ENCODE peak calls at places on chromosomes 12 and 14, in four cellular contexts. R, S, J and G are unnamed samples.

GRCh38 chr12:51183816-51184215 is 10.9 kb upstream of the TFCP2 start:
- DNase-seq in J (no peak), R (peak), S (no peak), G (no peak)

GRCh38 chr14:78848234-78848820 is 678.2 kb downstream of the NRXN3 start:
- DNase-seq in J (peak), R (no peak), S (peak), G (no peak)

GRCh38 chr14:89308232-89308959 is 108.6 kb downstream of the FOXN3 start:
- DNase-seq in J (no peak), R (no peak), S (no peak), G (no peak)

GRCh38 chr14:22627506-22628263 is 16.5 kb downstream of the OR6J1 start:
- DNase-seq in S (no peak), R (no peak), J (no peak), G (no peak)

GRCh38 chr14:88384653-88385205 is 728 bp upstream of the SPATA7 start:
- DNase-seq in S (no peak), J (no peak), R (no peak), G (no peak)

GRCh38 chr12:127964717-127965116 is 302.3 kb upstream of the TMEM132C start:
- DNase-seq in R (no peak), S (no peak), J (no peak), G (no peak)

GRCh38 chr14:75523771-75524171 is 1.5 kb downstream of the BATF start:
- DNase-seq in J (no peak), R (no peak), S (no peak), G (no peak)

GRCh38 chr12:27534060-27534764 is 10.2 kb downstream of the PPFIBP1 start:
- DNase-seq in R (no peak), J (no peak), S (no peak), G (no peak)

GRCh38 chr12:31370645-31371620 is 45.0 kb upstream of the SINHCAF start:
- DNase-seq in J (no peak), S (no peak), R (no peak), G (no peak)

GRCh38 chr12:8722286-8722685 is 24.5 kb downstream of the RIMKLB start:
- DNase-seq in S (no peak), J (no peak), R (no peak), G (no peak)

GRCh38 chr14:74401504-74402241 is 24.3 kb downstream of the SYNDIG1L start:
- DNase-seq in S (no peak), R (peak), J (peak), G (no peak)

GRCh38 chr14:67420102-67420739 is 8.3 kb upstream of the PLEK2 start:
- DNase-seq in R (peak), J (peak), S (no peak), G (no peak)

GRCh38 chr12:27429606-27430005 is 16.9 kb upstream of the SMCO2 start:
- DNase-seq in R (no peak), S (no peak), J (no peak), G (no peak)

GRCh38 chr12:82366182-82366581 is 7.9 kb downstream of the METTL25 start:
- DNase-seq in S (no peak), J (no peak), R (no peak), G (no peak)

GRCh38 chr12:12357697-12358476 is 1.0 kb downstream of the BORCS5 start:
- DNase-seq in J (peak), S (no peak), R (no peak), G (no peak)

GRCh38 chr14:81464253-81465001 is 64.3 kb upstream of the STON2 start:
- DNase-seq in R (no peak), J (peak), S (peak), G (no peak)

GRCh38 chr12:85866929-85867776 is 6.9 kb upstream of the NTS start:
- DNase-seq in S (peak), J (peak), R (no peak), G (peak)
- TF ChIP-seq CTCF in S (peak), J (peak), R (peak), G (peak)

GRCh38 chr12:108457734-108458361 is 57.2 kb upstream of the FICD start:
- DNase-seq in J (no peak), R (no peak), S (no peak), G (no peak)
- TF ChIP-seq CTCF in J (no peak), R (no peak), S (no peak), G (no peak)

DNA sequence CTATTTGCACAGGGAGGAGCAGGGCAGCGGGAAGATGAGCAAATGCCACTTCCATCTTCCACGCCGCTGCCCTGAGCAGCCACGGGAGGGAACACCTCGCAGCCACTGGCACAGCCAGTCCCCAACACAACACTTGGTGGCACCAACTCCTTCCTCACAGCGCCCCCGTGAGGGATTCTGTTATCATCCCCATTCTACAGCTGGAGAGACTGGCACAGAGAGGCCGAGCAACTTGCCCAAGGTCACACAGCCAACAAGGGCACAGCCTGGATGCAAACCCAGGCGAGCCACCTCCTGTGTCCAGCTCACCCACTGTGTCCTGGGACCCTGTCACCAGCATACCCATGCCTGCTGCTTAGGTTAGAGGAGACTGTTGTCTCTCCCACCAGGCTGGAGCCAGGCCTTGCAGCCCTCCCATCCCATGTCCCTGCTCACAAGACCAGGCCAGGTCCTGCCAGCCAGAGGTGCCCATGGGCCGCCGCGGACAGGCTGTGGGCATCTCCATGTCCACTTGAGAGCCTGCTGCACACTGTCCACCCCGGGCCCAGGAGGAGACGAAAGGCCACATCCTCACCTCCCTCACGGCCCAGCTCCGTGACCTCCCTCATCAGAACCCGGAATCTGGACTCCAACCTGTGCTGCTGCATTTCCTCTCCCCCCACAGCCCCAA is 57.0 kb downstream of the NCOR2 start:
- DNase-seq in R (peak), J (no peak), S (no peak), G (no peak)
- TF ChIP-seq CTCF in R (peak), J (no peak), S (peak), G (no peak)

DNA sequence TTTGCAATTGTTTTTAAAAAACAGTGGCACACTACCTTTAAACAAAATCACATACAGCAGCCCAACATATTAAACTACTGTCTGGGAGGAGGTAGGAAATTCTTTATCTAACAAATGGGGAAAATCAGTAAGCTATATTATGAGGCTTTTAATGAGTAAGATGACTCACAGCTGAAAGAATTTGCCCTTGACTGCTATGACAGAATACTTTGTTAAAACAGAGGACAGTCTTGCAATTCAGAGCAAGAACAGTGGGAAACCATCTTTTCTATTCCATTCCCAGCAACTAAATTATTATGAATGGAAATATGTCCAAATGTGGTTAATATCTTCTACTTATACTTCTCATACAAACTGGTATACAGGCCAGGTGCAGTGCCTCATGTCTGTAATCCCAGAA is 49.2 kb upstream of the SGPP1 start:
- DNase-seq in J (no peak), R (no peak), S (peak), G (peak)
- TF ChIP-seq CTCF in J (no peak), R (no peak), S (no peak), G (no peak)

GRCh38 chr12:49296836-49297694 is 2.1 kb downstream of the PRPH start:
- DNase-seq in J (peak), S (peak), R (peak), G (no peak)

GRCh38 chr12:49296034-49296835 is 1.3 kb downstream of the PRPH start:
- DNase-seq in S (peak), R (peak), J (peak), G (no peak)

GRCh38 chr12:49295087-49296001 is at the start of gene PRPH:
- DNase-seq in R (no peak), J (no peak), S (no peak), G (no peak)

GRCh38 chr12:49297695-49298060 is 2.7 kb downstream of the PRPH start:
- DNase-seq in R (no peak), S (no peak), J (no peak), G (no peak)

DNA sequence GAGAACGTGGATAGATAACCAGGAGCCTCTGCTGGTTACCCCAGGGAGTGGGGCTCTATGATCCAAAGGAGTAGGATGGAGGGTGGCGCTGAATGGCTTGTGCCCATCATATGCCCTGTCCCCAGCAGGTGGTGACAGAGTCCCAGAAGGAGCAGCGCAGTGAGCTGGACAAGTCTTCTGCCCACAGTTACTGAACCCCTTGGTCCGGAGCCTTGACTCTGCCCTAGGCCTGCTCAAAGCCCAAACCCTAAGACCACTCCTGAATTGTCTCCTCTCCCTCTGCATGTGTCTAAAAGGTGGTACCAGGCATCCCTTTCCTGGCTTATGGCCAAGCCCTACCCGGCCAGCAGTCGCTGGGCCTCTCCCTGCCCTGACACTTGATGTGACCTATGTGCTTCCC is 3.2 kb downstream of the PRPH start:
- DNase-seq in J (no peak), S (no peak), R (no peak), G (no peak)
- TF ChIP-seq CTCF in J (peak), S (no peak), R (no peak), G (no peak)

GRCh38 chr12:57604454-57605307 is at the start of gene DTX3:
- DNase-seq in S (no peak), J (peak), R (peak), G (no peak)

GRCh38 chr12:57606399-57606798 is 1.8 kb downstream of the DTX3 start:
- DNase-seq in S (no peak), R (no peak), J (no peak), G (no peak)

GRCh38 chr12:57606821-57607220 is 2.2 kb downstream of the DTX3 start:
- DNase-seq in S (no peak), J (no peak), R (peak), G (no peak)

GRCh38 chr12:57606016-57606311 is 1.3 kb downstream of the DTX3 start:
- DNase-seq in R (no peak), J (no peak), S (no peak), G (no peak)

DNA sequence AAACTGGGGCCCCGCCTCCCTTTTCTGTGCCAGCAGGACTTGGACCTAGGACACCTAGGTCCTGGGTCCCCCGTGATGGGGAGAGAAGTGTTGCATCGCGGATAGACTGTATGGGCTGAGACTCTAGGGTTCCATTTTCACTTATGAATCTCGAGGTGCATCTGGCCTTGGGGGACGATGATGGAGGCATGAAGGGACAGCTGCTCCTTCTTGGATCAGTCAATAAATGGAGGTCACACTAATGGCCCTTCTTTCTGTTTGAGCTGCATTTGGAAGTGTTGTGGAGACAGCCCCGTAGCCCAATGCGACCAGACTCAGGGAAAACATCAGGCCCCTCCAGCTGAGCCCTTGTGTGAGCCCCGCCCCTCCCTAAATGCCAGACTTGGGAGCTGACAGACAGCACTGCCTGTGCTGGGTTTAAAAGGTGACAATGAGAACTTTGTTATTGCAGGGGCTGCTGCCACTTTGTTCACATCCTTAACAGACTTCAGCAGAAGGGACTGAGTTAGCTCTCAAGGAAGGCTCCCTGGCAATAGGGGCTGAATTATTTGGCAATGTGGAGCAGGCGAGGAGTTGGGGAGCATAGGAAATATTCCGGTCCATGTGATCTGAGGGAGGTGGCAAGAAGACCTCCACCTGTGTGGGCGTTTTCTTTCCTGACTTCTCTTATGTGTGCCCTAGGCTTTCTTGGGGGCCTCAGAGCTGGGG is 838 bp downstream of the DTX3 start:
- DNase-seq in R (no peak), S (no peak), J (no peak), G (no peak)
- TF ChIP-seq CTCF in R (no peak), S (no peak), J (no peak), G (no peak)

DNA sequence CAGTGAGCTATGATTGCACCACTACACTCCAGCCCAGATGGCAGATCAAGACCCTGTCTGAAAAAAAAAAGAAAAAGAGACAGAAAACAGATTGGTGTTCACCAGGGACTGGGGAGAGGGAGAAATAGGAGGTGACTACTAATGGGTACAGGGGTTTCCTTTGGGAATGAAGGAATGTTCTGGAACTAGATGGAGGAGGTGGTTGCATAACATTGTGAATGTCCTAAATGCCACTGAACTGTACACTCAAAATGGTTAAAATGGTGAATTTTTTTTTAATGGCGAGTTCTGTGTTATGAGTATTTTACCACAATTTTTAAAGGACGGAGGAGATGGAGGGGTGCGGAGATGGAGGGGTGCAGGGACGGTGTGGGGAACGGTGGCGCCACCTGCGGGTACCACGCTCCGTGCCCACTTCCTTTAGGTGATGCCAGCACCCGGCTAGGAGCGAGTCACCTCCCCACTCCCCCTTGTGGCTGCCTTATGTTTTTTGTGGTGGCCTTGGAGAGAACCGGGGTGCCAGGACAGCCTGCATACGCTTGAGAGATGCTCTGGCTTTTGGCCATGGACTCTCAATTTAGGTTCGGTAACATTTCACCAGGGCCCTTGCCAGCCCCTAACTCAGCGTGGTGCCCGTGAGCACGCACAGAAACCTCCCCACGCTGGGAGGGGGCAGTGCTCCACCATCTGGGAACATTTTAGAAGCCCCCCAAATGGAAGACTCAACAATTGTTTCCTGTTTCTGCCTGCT is 16.1 kb downstream of the UBC start:
- DNase-seq in R (peak), S (no peak), J (peak), G (no peak)
- TF ChIP-seq CTCF in R (peak), S (peak), J (peak), G (peak)